ENCODE peak calls at places on chromosomes 12 and 14, in four cellular contexts. One of them, this sample, is unnamed.

GRCh38 chr14:45905672-45906071 is 652.7 kb upstream of the MIS18BP1 start:
- DNase-seq in CD4-positive, CD25-positive, alpha-beta regulatory T cell: no peak
- DNase-seq in stimulated activated CD4-positive, alpha-beta T cell treated with anti-CD3 and anti-CD28 coated beads, Interleukin-4, amount 100 ng/mL, for 24 hours: no peak
- DNase-seq in fibroblast of mammary gland: no peak
- DNase-seq in this sample: no peak

GRCh38 chr12:110555509-110556406 is 27.4 kb downstream of the PPTC7 start:
- DNase-seq in CD4-positive, CD25-positive, alpha-beta regulatory T cell: no peak
- DNase-seq in stimulated activated CD4-positive, alpha-beta T cell treated with anti-CD3 and anti-CD28 coated beads, Interleukin-4, amount 100 ng/mL, for 24 hours: no peak
- DNase-seq in fibroblast of mammary gland: peak; percentile 83
- DNase-seq in this sample: no peak

GRCh38 chr12:111451649-111452129 is 46.0 kb downstream of the SH2B3 start:
- DNase-seq in CD4-positive, CD25-positive, alpha-beta regulatory T cell: no peak
- DNase-seq in stimulated activated CD4-positive, alpha-beta T cell treated with anti-CD3 and anti-CD28 coated beads, Interleukin-4, amount 100 ng/mL, for 24 hours: peak; percentile 26
- DNase-seq in fibroblast of mammary gland: peak; percentile 64
- DNase-seq in this sample: peak; percentile 26

GRCh38 chr12:65306603-65307501 is 28.4 kb downstream of the MSRB3 start:
- DNase-seq in CD4-positive, CD25-positive, alpha-beta regulatory T cell: no peak
- DNase-seq in stimulated activated CD4-positive, alpha-beta T cell treated with anti-CD3 and anti-CD28 coated beads, Interleukin-4, amount 100 ng/mL, for 24 hours: no peak
- DNase-seq in fibroblast of mammary gland: peak; percentile 74
- DNase-seq in this sample: no peak

GRCh38 chr14:94173471-94173884 is 644 bp upstream of the PPP4R4 start:
- DNase-seq in CD4-positive, CD25-positive, alpha-beta regulatory T cell: no peak
- DNase-seq in stimulated activated CD4-positive, alpha-beta T cell treated with anti-CD3 and anti-CD28 coated beads, Interleukin-4, amount 100 ng/mL, for 24 hours: no peak
- DNase-seq in fibroblast of mammary gland: no peak
- DNase-seq in this sample: no peak

GRCh38 chr14:104187121-104187889 is 48.9 kb downstream of the KIF26A start:
- DNase-seq in CD4-positive, CD25-positive, alpha-beta regulatory T cell: no peak
- DNase-seq in stimulated activated CD4-positive, alpha-beta T cell treated with anti-CD3 and anti-CD28 coated beads, Interleukin-4, amount 100 ng/mL, for 24 hours: no peak
- DNase-seq in fibroblast of mammary gland: no peak
- DNase-seq in this sample: no peak

GRCh38 chr14:54589076-54589475 is 22.1 kb downstream of the SAMD4A start:
- DNase-seq in CD4-positive, CD25-positive, alpha-beta regulatory T cell: no peak
- DNase-seq in stimulated activated CD4-positive, alpha-beta T cell treated with anti-CD3 and anti-CD28 coated beads, Interleukin-4, amount 100 ng/mL, for 24 hours: no peak
- DNase-seq in fibroblast of mammary gland: peak; percentile 59
- DNase-seq in this sample: no peak

GRCh38 chr12:47414511-47414910 is 291.3 kb downstream of the RPAP3 start:
- DNase-seq in CD4-positive, CD25-positive, alpha-beta regulatory T cell: no peak
- DNase-seq in stimulated activated CD4-positive, alpha-beta T cell treated with anti-CD3 and anti-CD28 coated beads, Interleukin-4, amount 100 ng/mL, for 24 hours: peak; percentile 46
- DNase-seq in fibroblast of mammary gland: no peak
- DNase-seq in this sample: no peak

GRCh38 chr12:2395352-2395977 is 342.7 kb downstream of the CACNA1C start:
- DNase-seq in CD4-positive, CD25-positive, alpha-beta regulatory T cell: peak; percentile 4
- DNase-seq in stimulated activated CD4-positive, alpha-beta T cell treated with anti-CD3 and anti-CD28 coated beads, Interleukin-4, amount 100 ng/mL, for 24 hours: peak; percentile 31
- DNase-seq in fibroblast of mammary gland: peak; percentile 38
- DNase-seq in this sample: no peak

GRCh38 chr12:47775100-47775911 is 2.3 kb downstream of the SLC48A1 start:
- DNase-seq in CD4-positive, CD25-positive, alpha-beta regulatory T cell: no peak
- DNase-seq in stimulated activated CD4-positive, alpha-beta T cell treated with anti-CD3 and anti-CD28 coated beads, Interleukin-4, amount 100 ng/mL, for 24 hours: no peak
- DNase-seq in fibroblast of mammary gland: peak; percentile 45
- DNase-seq in this sample: no peak

GRCh38 chr12:106080111-106080732 is 58.5 kb downstream of the NUAK1 start:
- DNase-seq in CD4-positive, CD25-positive, alpha-beta regulatory T cell: no peak
- DNase-seq in stimulated activated CD4-positive, alpha-beta T cell treated with anti-CD3 and anti-CD28 coated beads, Interleukin-4, amount 100 ng/mL, for 24 hours: no peak
- DNase-seq in fibroblast of mammary gland: peak; percentile 43
- DNase-seq in this sample: no peak

GRCh38 chr14:94571395-94571794 is 9.8 kb upstream of the SERPINA5 start:
- DNase-seq in CD4-positive, CD25-positive, alpha-beta regulatory T cell: no peak
- DNase-seq in stimulated activated CD4-positive, alpha-beta T cell treated with anti-CD3 and anti-CD28 coated beads, Interleukin-4, amount 100 ng/mL, for 24 hours: no peak
- DNase-seq in fibroblast of mammary gland: peak; percentile 20
- DNase-seq in this sample: no peak

GRCh38 chr14:92122761-92123160 is 992 bp downstream of the CPSF2 start:
- DNase-seq in CD4-positive, CD25-positive, alpha-beta regulatory T cell: no peak
- DNase-seq in stimulated activated CD4-positive, alpha-beta T cell treated with anti-CD3 and anti-CD28 coated beads, Interleukin-4, amount 100 ng/mL, for 24 hours: no peak
- DNase-seq in fibroblast of mammary gland: no peak
- DNase-seq in this sample: no peak

GRCh38 chr12:106179086-106179485 is 40.3 kb upstream of the NUAK1 start:
- DNase-seq in CD4-positive, CD25-positive, alpha-beta regulatory T cell: no peak
- DNase-seq in stimulated activated CD4-positive, alpha-beta T cell treated with anti-CD3 and anti-CD28 coated beads, Interleukin-4, amount 100 ng/mL, for 24 hours: no peak
- DNase-seq in fibroblast of mammary gland: peak; percentile 50
- DNase-seq in this sample: no peak

GRCh38 chr12:13947237-13947945 is 34.0 kb downstream of the GRIN2B start:
- DNase-seq in CD4-positive, CD25-positive, alpha-beta regulatory T cell: no peak
- DNase-seq in stimulated activated CD4-positive, alpha-beta T cell treated with anti-CD3 and anti-CD28 coated beads, Interleukin-4, amount 100 ng/mL, for 24 hours: no peak
- DNase-seq in fibroblast of mammary gland: no peak
- DNase-seq in this sample: no peak

GRCh38 chr14:104388631-104389325 is 190.8 kb upstream of the C14orf180 start:
- DNase-seq in CD4-positive, CD25-positive, alpha-beta regulatory T cell: no peak
- DNase-seq in stimulated activated CD4-positive, alpha-beta T cell treated with anti-CD3 and anti-CD28 coated beads, Interleukin-4, amount 100 ng/mL, for 24 hours: no peak
- DNase-seq in fibroblast of mammary gland: no peak
- DNase-seq in this sample: no peak

GRCh38 chr14:68282479-68283377 is 463.1 kb downstream of the RAD51B start:
- DNase-seq in CD4-positive, CD25-positive, alpha-beta regulatory T cell: peak; percentile 29
- DNase-seq in stimulated activated CD4-positive, alpha-beta T cell treated with anti-CD3 and anti-CD28 coated beads, Interleukin-4, amount 100 ng/mL, for 24 hours: peak; percentile 61
- DNase-seq in fibroblast of mammary gland: no peak
- DNase-seq in this sample: peak; percentile 38

GRCh38 chr12:106747973-106748436 is 26.5 kb upstream of the RIC8B start:
- DNase-seq in CD4-positive, CD25-positive, alpha-beta regulatory T cell: no peak
- DNase-seq in stimulated activated CD4-positive, alpha-beta T cell treated with anti-CD3 and anti-CD28 coated beads, Interleukin-4, amount 100 ng/mL, for 24 hours: no peak
- DNase-seq in fibroblast of mammary gland: no peak
- DNase-seq in this sample: peak; percentile 67

GRCh38 chr12:5912011-5912410 is 33.0 kb downstream of the ANO2 start:
- DNase-seq in CD4-positive, CD25-positive, alpha-beta regulatory T cell: no peak
- DNase-seq in stimulated activated CD4-positive, alpha-beta T cell treated with anti-CD3 and anti-CD28 coated beads, Interleukin-4, amount 100 ng/mL, for 24 hours: no peak
- DNase-seq in fibroblast of mammary gland: no peak
- DNase-seq in this sample: no peak

GRCh38 chr12:40055227-40055579 is 50.7 kb downstream of the SLC2A13 start:
- DNase-seq in CD4-positive, CD25-positive, alpha-beta regulatory T cell: no peak
- DNase-seq in stimulated activated CD4-positive, alpha-beta T cell treated with anti-CD3 and anti-CD28 coated beads, Interleukin-4, amount 100 ng/mL, for 24 hours: no peak
- DNase-seq in fibroblast of mammary gland: peak; percentile 14
- DNase-seq in this sample: no peak

GRCh38 chr12:64621257-64621942 is 11.1 kb downstream of the RASSF3 start:
- DNase-seq in CD4-positive, CD25-positive, alpha-beta regulatory T cell: no peak
- DNase-seq in stimulated activated CD4-positive, alpha-beta T cell treated with anti-CD3 and anti-CD28 coated beads, Interleukin-4, amount 100 ng/mL, for 24 hours: no peak
- DNase-seq in fibroblast of mammary gland: peak; percentile 55
- DNase-seq in this sample: no peak

GRCh38 chr12:104630230-104630670 is 173.5 kb downstream of the CHST11 start:
- DNase-seq in CD4-positive, CD25-positive, alpha-beta regulatory T cell: no peak
- DNase-seq in stimulated activated CD4-positive, alpha-beta T cell treated with anti-CD3 and anti-CD28 coated beads, Interleukin-4, amount 100 ng/mL, for 24 hours: no peak
- DNase-seq in fibroblast of mammary gland: no peak
- DNase-seq in this sample: no peak

GRCh38 chr14:93921001-93921797 is 5.9 kb upstream of the FAM181A start:
- DNase-seq in CD4-positive, CD25-positive, alpha-beta regulatory T cell: no peak
- DNase-seq in stimulated activated CD4-positive, alpha-beta T cell treated with anti-CD3 and anti-CD28 coated beads, Interleukin-4, amount 100 ng/mL, for 24 hours: no peak
- DNase-seq in fibroblast of mammary gland: no peak
- DNase-seq in this sample: no peak

GRCh38 chr12:130574402-130574801 is 141.7 kb downstream of the RIMBP2 start:
- DNase-seq in CD4-positive, CD25-positive, alpha-beta regulatory T cell: no peak
- DNase-seq in stimulated activated CD4-positive, alpha-beta T cell treated with anti-CD3 and anti-CD28 coated beads, Interleukin-4, amount 100 ng/mL, for 24 hours: no peak
- DNase-seq in fibroblast of mammary gland: no peak
- DNase-seq in this sample: no peak

GRCh38 chr12:50221228-50222008 is 54.2 kb upstream of the CERS5 start:
- DNase-seq in CD4-positive, CD25-positive, alpha-beta regulatory T cell: no peak
- DNase-seq in stimulated activated CD4-positive, alpha-beta T cell treated with anti-CD3 and anti-CD28 coated beads, Interleukin-4, amount 100 ng/mL, for 24 hours: no peak
- DNase-seq in fibroblast of mammary gland: peak; percentile 96
- DNase-seq in this sample: no peak

GRCh38 chr12:117980621-117981020 is 11.8 kb upstream of the KSR2 start:
- DNase-seq in CD4-positive, CD25-positive, alpha-beta regulatory T cell: no peak
- DNase-seq in stimulated activated CD4-positive, alpha-beta T cell treated with anti-CD3 and anti-CD28 coated beads, Interleukin-4, amount 100 ng/mL, for 24 hours: no peak
- DNase-seq in fibroblast of mammary gland: peak; percentile 49
- DNase-seq in this sample: no peak

GRCh38 chr12:64137117-64137516 is 85.0 kb downstream of the KICS2 start:
- DNase-seq in CD4-positive, CD25-positive, alpha-beta regulatory T cell: no peak
- DNase-seq in stimulated activated CD4-positive, alpha-beta T cell treated with anti-CD3 and anti-CD28 coated beads, Interleukin-4, amount 100 ng/mL, for 24 hours: no peak
- DNase-seq in fibroblast of mammary gland: peak; percentile 47
- DNase-seq in this sample: no peak

GRCh38 chr12:31588976-31589375 is 2.0 kb downstream of the DENND5B start:
- DNase-seq in CD4-positive, CD25-positive, alpha-beta regulatory T cell: no peak
- DNase-seq in stimulated activated CD4-positive, alpha-beta T cell treated with anti-CD3 and anti-CD28 coated beads, Interleukin-4, amount 100 ng/mL, for 24 hours: no peak
- DNase-seq in fibroblast of mammary gland: peak; percentile 6
- DNase-seq in this sample: no peak

GRCh38 chr12:67545298-67545697 is 103.2 kb upstream of the DYRK2 start:
- DNase-seq in CD4-positive, CD25-positive, alpha-beta regulatory T cell: no peak
- DNase-seq in stimulated activated CD4-positive, alpha-beta T cell treated with anti-CD3 and anti-CD28 coated beads, Interleukin-4, amount 100 ng/mL, for 24 hours: no peak
- DNase-seq in fibroblast of mammary gland: no peak
- DNase-seq in this sample: no peak

GRCh38 chr12:23952071-23952470 is 2.6 kb upstream of the SOX5 start:
- DNase-seq in CD4-positive, CD25-positive, alpha-beta regulatory T cell: no peak
- DNase-seq in stimulated activated CD4-positive, alpha-beta T cell treated with anti-CD3 and anti-CD28 coated beads, Interleukin-4, amount 100 ng/mL, for 24 hours: no peak
- DNase-seq in fibroblast of mammary gland: no peak
- DNase-seq in this sample: no peak

This sample was measured in naive thymus-derived CD8-positive, alpha-beta T cell.